ENCODE peak calls at places on chromosomes 13 and 19, in ten cellular contexts. T, A, O, M, N, Y, Z, I, R and W are unnamed samples.

GRCh38 chr19:11421607-11422098 is 2.5 kb upstream of the RGL3 start:
- DNase-seq in I (no peak), O (no peak), R (no peak), M (no peak), T (peak), N (no peak), A (peak), Z (peak), Y (peak), W (no peak)

GRCh38 chr19:40800339-40800996 is 1.5 kb downstream of the EGLN2 start:
- DNase-seq in O (no peak), Z (no peak), M (no peak), A (no peak), T (no peak), R (no peak), Y (peak), N (no peak), I (no peak), W (no peak)

GRCh38 chr19:10356431-10356830 is 17.0 kb upstream of the ICAM3 start:
- DNase-seq in O (no peak), I (no peak), A (no peak), M (no peak), R (no peak), Z (no peak), Y (no peak), N (no peak), T (no peak), W (no peak)

GRCh38 chr13:67071918-67072598 is 158.1 kb downstream of the PCDH9 start:
- DNase-seq in M (no peak), N (no peak), I (no peak), O (no peak), T (no peak), R (no peak), Z (no peak), Y (no peak), A (no peak), W (no peak)

GRCh38 chr19:32407004-32407992 is 1.7 kb downstream of the DPY19L3 start:
- DNase-seq in I (peak), N (no peak), Y (no peak), O (no peak), R (peak), A (peak), Z (no peak), T (peak), M (peak), W (peak)

GRCh38 chr13:36072127-36072526 is 59.1 kb downstream of the DCLK1 start:
- DNase-seq in T (no peak), Z (no peak), N (no peak), Y (no peak), M (no peak), I (no peak), R (no peak), O (no peak), A (no peak), W (no peak)

GRCh38 chr19:7013678-7014077 is 7.6 kb downstream of the MBD3L2B start:
- DNase-seq in Z (no peak), T (peak), M (no peak), A (no peak), I (no peak), R (peak), N (no peak), O (no peak), Y (no peak), W (no peak)

GRCh38 chr13:112510002-112510780 is 77.8 kb downstream of the TUBGCP3 start:
- DNase-seq in Z (peak), A (peak), R (peak), I (peak), M (peak), O (peak), T (peak), N (no peak), Y (no peak), W (peak)

GRCh38 chr19:19278315-19278714 is 5.2 kb upstream of the TM6SF2 start:
- DNase-seq in M (no peak), O (no peak), T (no peak), N (no peak), A (no peak), I (no peak), R (no peak), Y (no peak), Z (no peak), W (no peak)

GRCh38 chr13:36344886-36345437 is 1.2 kb downstream of the SPART start:
- DNase-seq in T (peak), I (no peak), A (peak), O (no peak), Y (no peak), M (no peak), N (no peak), R (no peak), Z (peak), W (no peak)

GRCh38 chr13:48849515-48849914 is 126.2 kb upstream of the FNDC3A start:
- DNase-seq in R (no peak), Y (no peak), A (no peak), N (no peak), Z (no peak), M (no peak), T (no peak), O (no peak), I (no peak), W (no peak)

GRCh38 chr19:49858591-49858985 is 7.6 kb downstream of the PTOV1 start:
- DNase-seq in Y (no peak), M (no peak), O (no peak), N (no peak), Z (no peak), I (no peak), A (no peak), R (no peak), T (no peak), W (no peak)

GRCh38 chr19:10418281-10419199 is 1.8 kb upstream of the PDE4A start:
- DNase-seq in T (no peak), O (no peak), R (no peak), N (no peak), M (no peak), I (no peak), Z (peak), A (peak), Y (no peak), W (no peak)

GRCh38 chr13:101690871-101691270 is 238.4 kb downstream of the ITGBL1 start:
- DNase-seq in N (no peak), T (no peak), O (no peak), Y (no peak), M (peak), I (no peak), Z (no peak), R (no peak), A (no peak), W (no peak)

GRCh38 chr19:11138659-11139526 is 16.7 kb downstream of the SPC24 start:
- DNase-seq in Y (peak), R (peak), O (no peak), I (peak), Z (peak), T (peak), N (peak), A (peak), M (peak), W (peak)

GRCh38 chr13:46361535-46361934 is 25.5 kb downstream of the RUBCNL start:
- DNase-seq in I (no peak), Z (no peak), O (no peak), Y (no peak), N (no peak), R (no peak), A (no peak), M (peak), T (no peak), W (no peak)

GRCh38 chr19:27793644-27794443 is 1419.1 kb downstream of the UQCRFS1 start:
- DNase-seq in N (peak), T (peak), O (peak), I (peak), Z (peak), R (peak), Y (peak), M (peak), A (peak), W (peak)

GRCh38 chr19:6458695-6459355 is 767 bp downstream of the SLC25A23 start:
- DNase-seq in Y (no peak), I (no peak), Z (no peak), O (no peak), R (no peak), T (no peak), M (no peak), N (no peak), A (peak), W (no peak)

GRCh38 chr13:96053003-96053703 is at the start of gene UGGT2:
- DNase-seq in N (peak), R (peak), Y (peak), A (peak), T (peak), M (peak), O (peak), I (peak), Z (peak), W (peak)

DNA sequence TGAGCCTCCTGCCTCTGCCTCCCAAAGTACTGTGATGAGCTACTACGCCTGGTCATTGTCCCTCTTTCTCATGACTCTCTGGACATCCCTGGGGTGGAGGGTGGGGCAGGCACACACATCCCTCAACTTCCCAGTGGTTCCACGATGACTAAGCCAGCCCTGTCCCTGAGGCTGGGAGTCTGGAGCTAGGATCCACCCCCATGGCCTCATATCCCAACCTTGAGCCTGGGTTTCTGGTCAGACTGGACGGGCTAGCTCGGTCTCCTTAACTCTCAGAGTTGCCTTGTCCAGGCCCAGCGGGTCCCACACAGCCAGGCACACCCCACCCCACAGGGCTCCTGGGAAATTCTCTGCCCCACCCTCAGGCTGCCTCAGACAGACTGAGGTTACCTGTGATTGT is 19.6 kb downstream of the IER2 start:
- DNase-seq in O (no peak), Y (no peak), R (peak), I (peak), A (no peak), N (no peak), Z (no peak), T (peak), M (peak), W (no peak)
- H3K4me3 ChIP-seq in O (no peak), Y (no peak), R (no peak), I (no peak), A (no peak), N (no peak), Z (no peak), T (no peak), M (no peak), W (no peak)

GRCh38 chr13:43805681-43806128 is 18.9 kb upstream of the ENOX1 start:
- DNase-seq in R (no peak), Y (no peak), M (no peak), I (peak), Z (no peak), A (peak), O (no peak), T (no peak), N (no peak), W (no peak)

GRCh38 chr13:43805071-43805468 is 18.3 kb upstream of the ENOX1 start:
- DNase-seq in N (no peak), R (peak), Z (no peak), I (peak), T (peak), Y (no peak), O (peak), A (peak), M (peak), W (peak)

GRCh38 chr13:43802511-43802910 is 15.7 kb upstream of the ENOX1 start:
- DNase-seq in M (no peak), R (no peak), A (no peak), N (no peak), Y (no peak), T (no peak), Z (no peak), O (no peak), I (no peak), W (no peak)

GRCh38 chr13:43800828-43801227 is 14.1 kb upstream of the ENOX1 start:
- DNase-seq in R (no peak), M (no peak), Z (no peak), I (no peak), O (no peak), N (no peak), T (no peak), A (no peak), Y (no peak), W (no peak)

GRCh38 chr13:43804461-43805070 is 17.8 kb upstream of the ENOX1 start:
- DNase-seq in A (no peak), O (peak), T (peak), M (peak), R (peak), N (no peak), Z (peak), Y (no peak), I (peak), W (no peak)
- H3K4me3 ChIP-seq in A (no peak), O (peak), T (no peak), M (peak), R (peak), N (peak), Z (no peak), Y (no peak), I (peak), W (peak)

GRCh38 chr13:25046274-25046984 is 49.5 kb upstream of the PABPC3 start:
- DNase-seq in T (no peak), M (no peak), R (no peak), A (peak), N (no peak), O (no peak), I (no peak), Z (peak), Y (no peak), W (no peak)

GRCh38 chr13:25042141-25042540 is 53.8 kb upstream of the PABPC3 start:
- DNase-seq in Y (no peak), Z (no peak), T (no peak), A (no peak), O (no peak), N (no peak), M (no peak), R (no peak), I (no peak), W (no peak)

GRCh38 chr13:25044071-25044470 is 51.9 kb upstream of the PABPC3 start:
- DNase-seq in R (no peak), N (no peak), M (no peak), Z (no peak), Y (no peak), O (no peak), T (no peak), A (no peak), I (no peak), W (no peak)

GRCh38 chr13:25051065-25051464 is 44.9 kb upstream of the PABPC3 start:
- DNase-seq in T (no peak), N (no peak), R (no peak), I (no peak), Y (no peak), Z (no peak), A (no peak), O (no peak), M (no peak), W (no peak)

GRCh38 chr13:25046985-25047660 is 48.8 kb upstream of the PABPC3 start:
- DNase-seq in Z (peak), O (peak), T (peak), I (peak), Y (no peak), R (peak), N (no peak), A (peak), M (peak), W (peak)
- H3K4me3 ChIP-seq in Z (peak), O (peak), T (peak), I (peak), Y (no peak), R (peak), N (peak), A (peak), M (peak), W (peak)

GRCh38 chr19:2116507-2116906 is 19.8 kb downstream of the IZUMO4 start:
- DNase-seq in N (no peak), Z (no peak), I (no peak), A (no peak), M (no peak), R (no peak), T (no peak), O (no peak), Y (no peak), W (no peak)

GRCh38 chr19:2114821-2115220 is 18.1 kb downstream of the IZUMO4 start:
- DNase-seq in I (no peak), T (no peak), Y (no peak), Z (no peak), O (no peak), A (no peak), M (no peak), R (no peak), N (no peak), W (no peak)

GRCh38 chr19:2115911-2116426 is 19.3 kb downstream of the IZUMO4 start:
- DNase-seq in T (no peak), Y (no peak), A (no peak), O (no peak), R (no peak), Z (no peak), I (no peak), N (no peak), M (no peak), W (no peak)

GRCh38 chr19:2114218-2114617 is 17.5 kb downstream of the IZUMO4 start:
- DNase-seq in O (no peak), M (no peak), T (no peak), Y (no peak), Z (no peak), A (no peak), I (no peak), R (no peak), N (no peak), W (no peak)

GRCh38 chr19:2115324-2115723 is 18.6 kb downstream of the IZUMO4 start:
- DNase-seq in Y (no peak), M (no peak), N (no peak), T (no peak), R (no peak), Z (no peak), O (no peak), I (no peak), A (no peak), W (no peak)
- H3K4me3 ChIP-seq in Y (no peak), M (no peak), N (no peak), T (no peak), R (no peak), Z (no peak), O (no peak), I (no peak), A (no peak), W (no peak)

GRCh38 chr19:17520865-17521264 is 9.4 kb downstream of the PGLS start:
- DNase-seq in N (no peak), R (no peak), I (no peak), Z (no peak), Y (no peak), A (peak), O (no peak), T (no peak), M (no peak), W (no peak)

GRCh38 chr19:17519967-17520366 is 8.5 kb downstream of the PGLS start:
- DNase-seq in Y (no peak), I (no peak), N (no peak), M (peak), R (no peak), Z (no peak), A (no peak), O (no peak), T (peak), W (no peak)

GRCh38 chr19:17524651-17525050 is 13.2 kb downstream of the PGLS start:
- DNase-seq in N (no peak), I (no peak), T (no peak), Z (no peak), Y (no peak), O (no peak), M (no peak), R (no peak), A (peak), W (no peak)

GRCh38 chr19:17525141-17525540 is 13.7 kb downstream of the PGLS start:
- DNase-seq in I (no peak), Z (no peak), O (no peak), A (peak), N (no peak), T (no peak), R (no peak), M (no peak), Y (no peak), W (no peak)

GRCh38 chr19:17522988-17523872 is 11.8 kb downstream of the PGLS start:
- DNase-seq in N (no peak), A (peak), R (no peak), I (no peak), M (no peak), Y (peak), Z (no peak), T (no peak), O (no peak), W (no peak)
- H3K4me3 ChIP-seq in N (no peak), A (no peak), R (no peak), I (no peak), M (no peak), Y (no peak), Z (no peak), T (no peak), O (no peak), W (no peak)